ENCODE peak calls at places on chromosomes 12 and 14, in four cellular contexts. One of them, this sample, is unnamed.

GRCh38 chr12:132557969-132558856 is 52.2 kb downstream of the LRCOL1 start:
- DNase-seq in mammary epithelial cell: no peak
- DNase-seq in lung: no peak
- DNase-seq in left ventricle myocardium inferior: no peak
- DNase-seq in this sample: no peak

GRCh38 chr12:117036547-117036946 is 62.7 kb downstream of the TESC start:
- DNase-seq in mammary epithelial cell: no peak
- DNase-seq in left ventricle myocardium inferior: no peak
- DNase-seq in lung: no peak
- DNase-seq in this sample: no peak

GRCh38 chr12:52440821-52441319 is 6.7 kb upstream of the KRT75 start:
- DNase-seq in mammary epithelial cell: peak; percentile 92
- DNase-seq in lung: no peak
- DNase-seq in left ventricle myocardium inferior: no peak
- DNase-seq in this sample: no peak

GRCh38 chr14:99157676-99158075 is 114.3 kb downstream of the BCL11B start:
- DNase-seq in lung: no peak
- DNase-seq in mammary epithelial cell: no peak
- DNase-seq in left ventricle myocardium inferior: no peak
- DNase-seq in this sample: no peak

GRCh38 chr12:100675432-100675831 is 101.9 kb downstream of the GAS2L3 start:
- DNase-seq in lung: no peak
- DNase-seq in left ventricle myocardium inferior: no peak
- DNase-seq in mammary epithelial cell: peak; percentile 40
- DNase-seq in this sample: no peak

GRCh38 chr12:120265483-120266179 is at the start of gene PXN:
- DNase-seq in lung: peak; percentile 84
- DNase-seq in left ventricle myocardium inferior: peak; percentile 89
- DNase-seq in mammary epithelial cell: peak; percentile 63
- DNase-seq in this sample: peak; percentile 91

GRCh38 chr14:50768693-50769092 is 62.3 kb downstream of the NIN start:
- DNase-seq in left ventricle myocardium inferior: no peak
- DNase-seq in mammary epithelial cell: no peak
- DNase-seq in lung: no peak
- DNase-seq in this sample: no peak

GRCh38 chr12:111160350-111161142 is 208.3 kb downstream of the PHETA1 start:
- DNase-seq in lung: no peak
- DNase-seq in left ventricle myocardium inferior: no peak
- DNase-seq in mammary epithelial cell: no peak
- DNase-seq in this sample: no peak

GRCh38 chr14:57692671-57693070 is 173.2 kb downstream of the SLC35F4 start:
- DNase-seq in mammary epithelial cell: peak; percentile 41
- DNase-seq in left ventricle myocardium inferior: no peak
- DNase-seq in lung: no peak
- DNase-seq in this sample: no peak

GRCh38 chr12:996881-997280 is 5.9 kb downstream of the ERC1 start:
- DNase-seq in left ventricle myocardium inferior: no peak
- DNase-seq in lung: no peak
- DNase-seq in mammary epithelial cell: no peak
- DNase-seq in this sample: no peak

GRCh38 chr12:49019435-49020317 is 1.1 kb upstream of the PRKAG1 start:
- DNase-seq in lung: no peak
- DNase-seq in mammary epithelial cell: no peak
- DNase-seq in left ventricle myocardium inferior: no peak
- DNase-seq in this sample: no peak

GRCh38 chr12:62646566-62646965 is 179.9 kb downstream of the MON2 start:
- DNase-seq in lung: no peak
- DNase-seq in mammary epithelial cell: no peak
- DNase-seq in left ventricle myocardium inferior: no peak
- DNase-seq in this sample: no peak

GRCh38 chr12:128387811-128388422 is 120.9 kb downstream of the TMEM132C start:
- DNase-seq in mammary epithelial cell: no peak
- DNase-seq in lung: peak; percentile 38
- DNase-seq in left ventricle myocardium inferior: no peak
- DNase-seq in this sample: peak; percentile 46

GRCh38 chr12:6699989-6700645 is 498 bp downstream of the PIANP start:
- DNase-seq in mammary epithelial cell: no peak
- DNase-seq in lung: no peak
- DNase-seq in left ventricle myocardium inferior: no peak
- DNase-seq in this sample: no peak

GRCh38 chr14:52069617-52070431 is 965 bp upstream of the NID2 start:
- DNase-seq in lung: no peak
- DNase-seq in left ventricle myocardium inferior: no peak
- DNase-seq in mammary epithelial cell: no peak
- DNase-seq in this sample: peak; percentile 27

GRCh38 chr12:132007041-132007440 is 57.3 kb downstream of the EP400 start:
- DNase-seq in mammary epithelial cell: no peak
- DNase-seq in left ventricle myocardium inferior: no peak
- DNase-seq in lung: no peak
- DNase-seq in this sample: no peak

GRCh38 chr12:80041691-80042090 is 57.6 kb upstream of the OTOGL start:
- DNase-seq in lung: no peak
- DNase-seq in left ventricle myocardium inferior: no peak
- DNase-seq in mammary epithelial cell: peak; percentile 50
- DNase-seq in this sample: no peak

GRCh38 chr14:77458249-77458950 is 507 bp downstream of the AHSA1 start:
- DNase-seq in left ventricle myocardium inferior: no peak
- DNase-seq in lung: no peak
- DNase-seq in mammary epithelial cell: peak; percentile 39
- DNase-seq in this sample: peak; percentile 54

GRCh38 chr14:61296707-61297502 is 15.8 kb upstream of the TMEM30B start:
- DNase-seq in lung: no peak
- DNase-seq in mammary epithelial cell: peak; percentile 37
- DNase-seq in left ventricle myocardium inferior: no peak
- DNase-seq in this sample: no peak

GRCh38 chr12:116152268-116152667 is 125.2 kb downstream of the MED13L start:
- DNase-seq in left ventricle myocardium inferior: no peak
- DNase-seq in mammary epithelial cell: no peak
- DNase-seq in lung: no peak
- DNase-seq in this sample: no peak

GRCh38 chr12:124506145-124506831 is 61.1 kb downstream of the NCOR2 start:
- DNase-seq in left ventricle myocardium inferior: peak; percentile 86
- DNase-seq in mammary epithelial cell: no peak
- DNase-seq in lung: peak; percentile 70
- DNase-seq in this sample: peak; percentile 74

GRCh38 chr12:131800594-131801135 is 27.5 kb upstream of the MMP17 start:
- DNase-seq in lung: no peak
- DNase-seq in mammary epithelial cell: no peak
- DNase-seq in left ventricle myocardium inferior: no peak
- DNase-seq in this sample: no peak

GRCh38 chr14:64061706-64062105 is 208.9 kb downstream of the SYNE2 start:
- DNase-seq in left ventricle myocardium inferior: no peak
- DNase-seq in mammary epithelial cell: no peak
- DNase-seq in lung: no peak
- DNase-seq in this sample: no peak

GRCh38 chr14:69046468-69046867 is 67.4 kb upstream of the ACTN1 start:
- DNase-seq in mammary epithelial cell: no peak
- DNase-seq in left ventricle myocardium inferior: no peak
- DNase-seq in lung: peak; percentile 44
- DNase-seq in this sample: no peak

GRCh38 chr14:92625213-92625612 is 111.6 kb downstream of the RIN3 start:
- DNase-seq in mammary epithelial cell: peak; percentile 87
- DNase-seq in left ventricle myocardium inferior: no peak
- DNase-seq in lung: no peak
- DNase-seq in this sample: no peak

GRCh38 chr14:92706386-92706785 is 42.0 kb downstream of the LGMN start:
- DNase-seq in mammary epithelial cell: no peak
- DNase-seq in lung: no peak
- DNase-seq in left ventricle myocardium inferior: no peak
- DNase-seq in this sample: no peak

GRCh38 chr12:113875681-113876080 is 90.4 kb downstream of the RBM19 start:
- DNase-seq in mammary epithelial cell: no peak
- DNase-seq in lung: no peak
- DNase-seq in left ventricle myocardium inferior: no peak
- DNase-seq in this sample: no peak

GRCh38 chr14:64946310-64947045 is 3.9 kb upstream of the GPX2 start:
- DNase-seq in lung: no peak
- DNase-seq in mammary epithelial cell: no peak
- DNase-seq in left ventricle myocardium inferior: no peak
- DNase-seq in this sample: no peak

GRCh38 chr12:120930032-120930431 is 25.9 kb upstream of the SPPL3 start:
- DNase-seq in mammary epithelial cell: no peak
- DNase-seq in left ventricle myocardium inferior: no peak
- DNase-seq in lung: no peak
- DNase-seq in this sample: no peak

GRCh38 chr12:118059645-118060275 is 1.2 kb downstream of the WSB2 start:
- DNase-seq in mammary epithelial cell: no peak
- DNase-seq in lung: no peak
- DNase-seq in left ventricle myocardium inferior: no peak
- DNase-seq in this sample: no peak

GRCh38 chr12:39123580-39123979 is 218.2 kb upstream of the CPNE8 start:
- DNase-seq in lung: no peak
- DNase-seq in mammary epithelial cell: peak; percentile 35
- DNase-seq in left ventricle myocardium inferior: no peak
- DNase-seq in this sample: no peak

DNA sequence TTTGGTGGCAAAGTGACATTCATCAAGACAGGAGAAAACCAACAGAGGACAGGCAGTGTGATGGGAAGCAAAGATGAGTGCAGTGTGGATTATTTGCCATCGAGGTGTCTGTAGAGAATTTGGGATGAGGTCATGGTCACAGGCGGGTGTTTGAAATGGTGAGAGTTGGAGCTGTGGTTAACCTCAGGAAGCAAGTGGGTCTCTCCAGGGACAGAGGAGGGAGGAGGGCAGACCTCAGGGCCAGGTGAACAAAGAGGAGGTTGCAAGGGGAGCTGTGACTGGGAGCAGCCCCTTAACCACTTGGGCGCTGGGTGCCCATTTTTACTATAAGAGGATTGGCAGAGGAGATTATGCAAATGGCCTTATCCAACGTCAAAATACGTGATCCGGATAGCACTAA is 7.0 kb downstream of the FZD10 start:
- DNase-seq in left ventricle myocardium inferior: no peak
- DNase-seq in lung: no peak
- DNase-seq in mammary epithelial cell: no peak
- DNase-seq in this sample: no peak
- H3K4me1 ChIP-seq in left ventricle myocardium inferior: no peaks in the 10 kb centered on the region
- H3K4me1 ChIP-seq in lung: no peaks in the 10 kb centered on the region
- H3K4me1 ChIP-seq in mammary epithelial cell: no peaks in the 10 kb centered on the region
- H3K4me1 ChIP-seq in this sample: no peaks in the 10 kb centered on the region

GRCh38 chr12:32102234-32102633 is 4.4 kb upstream of the BICD1 start:
- DNase-seq in left ventricle myocardium inferior: no peak
- DNase-seq in mammary epithelial cell: no peak
- DNase-seq in lung: no peak
- DNase-seq in this sample: no peak
- H3K9me3 ChIP-seq in left ventricle myocardium inferior: no peaks in the 10 kb centered on the region
- H3K9me3 ChIP-seq in mammary epithelial cell: no peaks in the 10 kb centered on the region
- H3K9me3 ChIP-seq in lung: no peaks in the 10 kb centered on the region
- H3K9me3 ChIP-seq in this sample: no peaks in the 10 kb centered on the region

DNA sequence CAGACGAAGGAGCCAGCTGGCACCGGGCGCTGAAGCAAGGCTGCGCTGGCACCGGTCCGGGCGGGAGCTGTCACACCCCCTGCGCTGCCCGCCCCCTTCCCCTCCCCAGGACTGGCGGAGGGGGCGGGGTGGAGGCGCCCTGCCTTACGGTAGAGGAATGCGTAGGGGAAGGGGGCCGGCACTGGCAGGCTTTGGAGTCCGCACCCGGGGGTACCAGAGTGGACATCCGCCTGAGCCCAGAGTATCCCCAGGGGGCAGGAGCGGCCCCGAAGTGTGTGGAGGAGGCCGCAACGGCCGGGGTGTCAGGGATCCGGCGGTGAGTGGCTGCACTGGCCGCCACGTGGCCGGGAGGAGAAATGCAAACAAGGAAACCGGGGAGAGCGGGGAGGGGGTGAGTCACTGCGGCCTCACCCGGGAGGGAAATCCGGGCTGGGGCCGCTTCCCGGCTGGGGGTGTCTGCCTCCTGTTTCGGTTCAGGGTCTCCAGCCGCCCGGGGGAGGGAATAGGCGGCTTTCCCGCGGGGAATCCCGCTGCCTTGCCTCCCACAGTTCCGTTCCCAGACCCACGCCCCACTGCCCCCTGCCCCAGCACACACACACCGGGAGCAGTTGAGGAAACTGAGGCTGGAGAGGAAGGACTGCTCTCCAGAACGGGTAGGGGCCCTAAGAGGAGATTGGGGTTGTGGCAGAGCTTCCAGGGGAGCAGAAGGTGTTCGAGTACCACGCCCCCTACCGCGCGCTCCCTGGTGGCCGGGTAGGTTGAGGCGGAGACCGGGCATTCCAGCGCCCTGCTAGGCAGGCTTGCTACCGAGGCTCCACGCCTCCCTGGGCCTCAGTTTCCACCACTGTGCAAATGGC is at the start of gene RAPGEF3:
- DNase-seq in mammary epithelial cell: peak; percentile 85
- DNase-seq in left ventricle myocardium inferior: peak; percentile 87
- DNase-seq in lung: peak; percentile 87
- DNase-seq in this sample: peak; percentile 89
- H3K27ac ChIP-seq in mammary epithelial cell: peak within 1 kb of the TSS; percentile 67
- H3K27ac ChIP-seq in left ventricle myocardium inferior: peak within 1 kb of the TSS; percentile 90
- H3K27ac ChIP-seq in lung: peak within 1 kb of the TSS; percentile 76
- H3K27ac ChIP-seq in this sample: peak within 1 kb of the TSS; percentile 54

GRCh38 chr12:47707905-47708543 is 2.2 kb upstream of the RPAP3 start:
- DNase-seq in left ventricle myocardium inferior: no peak
- DNase-seq in mammary epithelial cell: no peak
- DNase-seq in lung: no peak
- DNase-seq in this sample: no peak
- H3K4me1 ChIP-seq in left ventricle myocardium inferior: peaks cover 45% of the 10 kb centered on the region
- H3K4me1 ChIP-seq in mammary epithelial cell: peaks cover 9% of the 10 kb centered on the region
- H3K4me1 ChIP-seq in lung: peaks cover 4% of the 10 kb centered on the region
- H3K4me1 ChIP-seq in this sample: no peaks in the 10 kb centered on the region

GRCh38 chr12:31947971-31948370 is 11.2 kb upstream of the RESF1 start:
- DNase-seq in mammary epithelial cell: no peak
- DNase-seq in lung: no peak
- DNase-seq in left ventricle myocardium inferior: no peak
- DNase-seq in this sample: no peak

GRCh38 chr12:31951939-31952338 is 7.3 kb upstream of the RESF1 start:
- DNase-seq in lung: no peak
- DNase-seq in mammary epithelial cell: no peak
- DNase-seq in left ventricle myocardium inferior: no peak
- DNase-seq in this sample: no peak

GRCh38 chr12:31951008-31951407 is 8.2 kb upstream of the RESF1 start:
- DNase-seq in mammary epithelial cell: no peak
- DNase-seq in left ventricle myocardium inferior: no peak
- DNase-seq in lung: no peak
- DNase-seq in this sample: no peak

GRCh38 chr12:31950492-31950891 is 8.7 kb upstream of the RESF1 start:
- DNase-seq in lung: no peak
- DNase-seq in mammary epithelial cell: no peak
- DNase-seq in left ventricle myocardium inferior: no peak
- DNase-seq in this sample: no peak

DNA sequence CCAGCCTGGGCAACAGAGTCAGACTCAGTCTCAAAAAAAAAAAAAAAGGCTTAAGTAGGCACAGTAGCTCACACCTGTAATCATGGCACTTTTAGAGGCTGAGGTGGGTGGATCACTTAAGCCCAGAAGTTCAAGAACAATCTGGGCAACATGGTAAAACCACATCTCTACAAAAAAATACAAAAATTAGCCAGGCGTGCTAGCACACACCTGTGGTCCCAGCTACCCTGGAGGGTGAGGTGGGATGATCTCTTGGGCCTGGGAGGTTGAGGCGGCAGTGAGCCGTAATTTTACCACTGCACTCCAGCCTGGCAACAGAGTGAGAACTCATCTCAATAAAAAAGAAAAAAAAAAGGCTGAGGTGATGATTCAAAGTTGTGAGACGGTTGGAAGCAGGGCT is 9.1 kb upstream of the RESF1 start:
- DNase-seq in left ventricle myocardium inferior: no peak
- DNase-seq in lung: no peak
- DNase-seq in mammary epithelial cell: no peak
- DNase-seq in this sample: no peak
- H3K9me3 ChIP-seq in left ventricle myocardium inferior: peaks cover 14% of the 10 kb centered on the region
- H3K9me3 ChIP-seq in lung: peaks cover 2% of the 10 kb centered on the region
- H3K9me3 ChIP-seq in mammary epithelial cell: peaks cover 5% of the 10 kb centered on the region
- H3K9me3 ChIP-seq in this sample: no peaks in the 10 kb centered on the region